ENCODE peak calls at places on chromosomes 4 and X, in six cellular contexts. N is psoas muscle, G is cardiac muscle cell, U is astrocyte, K is pancreas, C is body of pancreas. P is an unnamed sample. For H3K4me1, the result is how much of the 10 kb centered on the place peaks cover.

GRCh38 chrX:133444952-133445831 is 29.9 kb upstream of the GPC4 start:
- DNase-seq in N (no peak), C (peak), K (peak), G (peak), U (peak), P (no peak)

GRCh38 chr4:5470318-5470889 is 238.0 kb downstream of the EVC2 start:
- DNase-seq in G (no peak), N (no peak), U (peak), K (no peak), C (no peak), P (no peak)

GRCh38 chrX:45824471-45824870 is 623.8 kb upstream of the DIPK2B start:
- DNase-seq in U (peak), N (peak), G (no peak), C (peak), K (no peak), P (peak)

GRCh38 chrX:78945186-78945912 is at the start of gene P2RY10:
- DNase-seq in N (no peak), K (no peak), C (no peak), U (no peak), G (no peak), P (no peak)

GRCh38 chrX:13028871-13029336 is 15.5 kb downstream of the FAM9C start:
- DNase-seq in G (no peak), K (no peak), N (no peak), U (no peak), C (no peak), P (no peak)

GRCh38 chr4:24768006-24768405 is 27.4 kb upstream of the SOD3 start:
- DNase-seq in U (no peak), G (no peak), K (no peak), N (no peak), C (no peak), P (no peak)

GRCh38 chr4:184293552-184293951 is 75.9 kb upstream of the ENPP6 start:
- DNase-seq in C (peak), U (no peak), G (no peak), K (no peak), N (no peak), P (no peak)

GRCh38 chrX:18133605-18134004 is 87.1 kb downstream of the BEND2 start:
- DNase-seq in N (no peak), K (no peak), U (no peak), G (no peak), C (no peak), P (no peak)

GRCh38 chrX:3962511-3963350 is 249.3 kb upstream of the PRKX start:
- DNase-seq in K (peak), U (no peak), G (peak), N (no peak), C (peak), P (no peak)

GRCh38 chr4:173194175-173194574 is 25.6 kb downstream of the GALNT7 start:
- DNase-seq in K (no peak), N (no peak), G (no peak), C (no peak), U (no peak), P (no peak)

GRCh38 chrX:7191681-7192110 is 43.7 kb upstream of the PUDP start:
- DNase-seq in N (no peak), C (no peak), K (no peak), U (no peak), G (peak), P (no peak)

GRCh38 chr4:16967722-16968121 is 69.3 kb upstream of the LDB2 start:
- DNase-seq in U (peak), K (no peak), C (peak), G (peak), N (peak), P (no peak)

GRCh38 chr4:82782626-82783025 is 16.0 kb downstream of the SCD5 start:
- DNase-seq in U (peak), G (no peak), N (no peak), C (no peak), K (no peak), P (no peak)

GRCh38 chr4:147674496-147674895 is 9.5 kb downstream of the PRMT9 start:
- DNase-seq in U (no peak), G (no peak), K (no peak), N (no peak), C (no peak), P (no peak)

GRCh38 chr4:54708339-54709279 is 50.9 kb downstream of the KIT start:
- DNase-seq in G (no peak), U (no peak), C (no peak), N (no peak), K (no peak), P (no peak)

GRCh38 chrX:102516314-102516936 is at the start of gene TMSB15A:
- DNase-seq in G (peak), U (peak), N (peak), K (peak), C (peak), P (peak)

GRCh38 chrX:53445977-53446376 is 11.8 kb upstream of the HSD17B10 start:
- DNase-seq in U (no peak), N (peak), G (peak), C (peak), K (no peak), P (peak)
- H3K4me1 ChIP-seq in U (under half), N (under half), G (under half), C (under half), K (under half), P (under half)

GRCh38 chr4:26887143-26887542 is 26.5 kb downstream of the STIM2 start:
- DNase-seq in U (no peak), N (no peak), C (no peak), G (no peak), K (no peak), P (no peak)
- H3K4me1 ChIP-seq in U (under half), N (under half), C (under half), G (under half), K (under half), P (under half)

GRCh38 chr4:42628740-42629139 is 28.2 kb downstream of the ATP8A1 start:
- DNase-seq in N (no peak), U (no peak), K (no peak), C (no peak), G (no peak), P (no peak)

GRCh38 chr4:42636591-42636990 is 20.3 kb downstream of the ATP8A1 start:
- DNase-seq in G (no peak), U (no peak), K (no peak), C (no peak), N (no peak), P (peak)

GRCh38 chr4:42630908-42631307 is 26.0 kb downstream of the ATP8A1 start:
- DNase-seq in K (no peak), C (no peak), U (no peak), N (no peak), G (no peak), P (no peak)

GRCh38 chr4:42633605-42634388 is 23.1 kb downstream of the ATP8A1 start:
- DNase-seq in G (no peak), C (no peak), U (no peak), N (no peak), K (no peak), P (no peak)

GRCh38 chr4:42632653-42633382 is 24.1 kb downstream of the ATP8A1 start:
- DNase-seq in U (no peak), N (no peak), K (no peak), C (no peak), G (no peak), P (no peak)
- H3K4me1 ChIP-seq in U (under half), N (under half), K (under half), C (under half), G (under half), P (under half)

GRCh38 chr4:185797018-185797417 is 15.0 kb downstream of the SORBS2 start:
- DNase-seq in C (no peak), N (no peak), U (no peak), G (peak), K (no peak), P (peak)
- H3K4me1 ChIP-seq in C (half or more), N (under half), U (under half), G (under half), K (under half), P (under half)

GRCh38 chrX:74259879-74260491 is 44.0 kb upstream of the ZCCHC13 start:
- DNase-seq in G (no peak), C (no peak), N (no peak), K (no peak), U (no peak), P (no peak)

DNA sequence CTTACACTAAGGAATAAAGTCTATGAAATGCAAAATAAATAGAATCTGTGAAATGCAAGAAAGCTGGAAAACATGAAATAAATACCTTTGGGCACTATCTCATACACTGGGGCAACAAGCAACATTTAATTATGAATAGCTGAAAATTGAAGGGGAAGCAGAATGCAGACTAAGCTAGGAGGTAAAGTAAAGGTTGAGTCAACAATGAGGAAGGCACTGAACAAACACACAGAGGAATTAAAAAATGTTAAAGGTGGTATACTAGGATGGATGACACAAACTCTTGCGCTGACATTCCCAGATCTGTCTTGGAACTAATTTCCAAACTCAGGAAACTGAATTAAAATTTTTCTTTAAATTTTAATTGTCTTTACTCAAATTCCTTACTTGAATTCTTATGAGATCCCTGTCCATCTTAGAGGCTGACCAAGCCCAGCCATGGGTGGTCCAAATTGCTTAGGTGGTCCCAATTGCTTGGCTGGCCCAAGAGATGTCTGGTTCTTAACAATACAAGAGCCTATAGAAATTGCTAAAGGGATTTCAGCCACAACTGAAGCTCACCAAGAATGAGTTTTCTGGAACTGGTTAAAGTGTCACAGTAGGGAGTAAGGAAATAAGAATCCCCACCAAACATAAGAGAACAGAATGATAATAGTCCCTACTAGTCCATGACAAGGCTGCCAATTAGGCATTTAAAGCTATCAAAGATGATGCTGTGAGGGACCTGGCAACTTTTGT is 41.3 kb upstream of the ZCCHC13 start:
- DNase-seq in G (no peak), C (no peak), U (no peak), N (no peak), K (no peak), P (no peak)
- H3K4me1 ChIP-seq in G (under half), C (under half), U (under half), N (under half), K (under half), P (under half)

GRCh38 chr4:41436365-41437263 is 101.3 kb upstream of the LIMCH1 start:
- DNase-seq in K (no peak), N (no peak), G (no peak), U (no peak), C (no peak), P (no peak)
- H3K4me1 ChIP-seq in K (under half), N (half or more), G (under half), U (under half), C (under half), P (under half)